ENCODE peak calls at places on chromosomes 12 and 14, in four cellular contexts. Z is CD8-positive, alpha-beta T cell; W is adipocyte; L is fibroblast of the conjunctiva. P is an unnamed sample.

GRCh38 chr12:93521225-93521854 is 51.1 kb upstream of the SOCS2 start:
- DNase-seq in Z (no peak), L (no peak), W (no peak), P (no peak)

GRCh38 chr12:109393437-109394345 is 46.0 kb downstream of the MYO1H start:
- DNase-seq in Z (peak; percentile 35), W (peak; percentile 90), L (peak; percentile 47), P (no peak)

GRCh38 chr14:58994130-58994529 is 194.3 kb upstream of the DAAM1 start:
- DNase-seq in Z (no peak), W (no peak), L (no peak), P (no peak)

GRCh38 chr14:89167705-89168104 is 249.3 kb downstream of the FOXN3 start:
- DNase-seq in L (no peak), Z (no peak), W (no peak), P (no peak)

GRCh38 chr14:34030864-34031263 is 80.0 kb upstream of the EGLN3 start:
- DNase-seq in Z (no peak), W (peak; percentile 70), L (peak; percentile 87), P (no peak)

GRCh38 chr12:63420206-63420644 is 248.1 kb downstream of the DPY19L2 start:
- DNase-seq in L (peak; percentile 50), Z (peak; percentile 8), W (peak; percentile 50), P (peak; percentile 59)

GRCh38 chr12:19546027-19546426 is 106.7 kb downstream of the AEBP2 start:
- DNase-seq in L (peak; percentile 32), Z (no peak), W (peak; percentile 42), P (no peak)

GRCh38 chr12:76690916-76691700 is 72.8 kb upstream of the ZDHHC17 start:
- DNase-seq in W (peak; percentile 53), L (no peak), Z (no peak), P (no peak)

GRCh38 chr14:20614038-20614840 is 23.1 kb upstream of the RNASE12 start:
- DNase-seq in L (no peak), Z (no peak), W (peak; percentile 22), P (no peak)

GRCh38 chr12:119486599-119487154 is 106.9 kb upstream of the TMEM233 start:
- DNase-seq in W (no peak), L (no peak), Z (no peak), P (no peak)

GRCh38 chr12:54214553-54215374 is 26.0 kb upstream of the SMUG1 start:
- DNase-seq in W (peak; percentile 95), L (peak; percentile 82), Z (peak; percentile 92), P (peak; percentile 55)

P was measured in brain pericyte.